ENCODE peak calls at places on chromosomes 11 and 22, in seven cellular contexts. One of them, this sample, is unnamed.

GRCh38 chr11:44427432-44427831 is 117.5 kb upstream of the ALX4 start:
- DNase-seq in PC-9: no peak
- DNase-seq in adrenal gland: no peak
- DNase-seq in H1: peak; percentile 88
- DNase-seq in colonic mucosa: peak; percentile 18
- DNase-seq in RWPE1: no peak
- DNase-seq in tibial artery: no peak
- DNase-seq in this sample: no peak

GRCh38 chr11:125519865-125520834 is 24.1 kb upstream of the FEZ1 start:
- DNase-seq in PC-9: no peak
- DNase-seq in tibial artery: no peak
- DNase-seq in colonic mucosa: no peak
- DNase-seq in RWPE1: no peak
- DNase-seq in H1: no peak
- DNase-seq in adrenal gland: no peak
- DNase-seq in this sample: no peak

GRCh38 chr11:78336877-78337553 is 80.6 kb downstream of the GAB2 start:
- DNase-seq in RWPE1: no peak
- DNase-seq in H1: no peak
- DNase-seq in PC-9: no peak
- DNase-seq in tibial artery: no peak
- DNase-seq in colonic mucosa: no peak
- DNase-seq in adrenal gland: no peak
- DNase-seq in this sample: no peak

GRCh38 chr11:86743223-86744118 is 56.9 kb upstream of the PRSS23 start:
- DNase-seq in PC-9: peak; percentile 100
- DNase-seq in RWPE1: peak; percentile 91
- DNase-seq in H1: no peak
- DNase-seq in tibial artery: peak; percentile 80
- DNase-seq in colonic mucosa: peak; percentile 27
- DNase-seq in adrenal gland: peak; percentile 87
- DNase-seq in this sample: no peak

GRCh38 chr11:94141511-94142307 is 13.1 kb downstream of the PANX1 start:
- DNase-seq in RWPE1: no peak
- DNase-seq in PC-9: no peak
- DNase-seq in adrenal gland: no peak
- DNase-seq in colonic mucosa: no peak
- DNase-seq in tibial artery: no peak
- DNase-seq in H1: no peak
- DNase-seq in this sample: no peak

GRCh38 chr11:36196476-36197099 is 92.6 kb downstream of the COMMD9 start:
- DNase-seq in H1: no peak
- DNase-seq in PC-9: no peak
- DNase-seq in RWPE1: no peak
- DNase-seq in adrenal gland: no peak
- DNase-seq in tibial artery: no peak
- DNase-seq in colonic mucosa: no peak
- DNase-seq in this sample: no peak

GRCh38 chr11:73416711-73417265 is 40.6 kb downstream of the RELT start:
- DNase-seq in tibial artery: no peak
- DNase-seq in PC-9: no peak
- DNase-seq in adrenal gland: no peak
- DNase-seq in RWPE1: no peak
- DNase-seq in H1: no peak
- DNase-seq in colonic mucosa: no peak
- DNase-seq in this sample: no peak

GRCh38 chr11:27020736-27021135 is 19.9 kb upstream of the BBOX1 start:
- DNase-seq in PC-9: no peak
- DNase-seq in colonic mucosa: no peak
- DNase-seq in H1: no peak
- DNase-seq in tibial artery: no peak
- DNase-seq in RWPE1: no peak
- DNase-seq in adrenal gland: no peak
- DNase-seq in this sample: no peak

GRCh38 chr11:73818838-73819237 is 31.2 kb downstream of the MRPL48 start:
- DNase-seq in adrenal gland: no peak
- DNase-seq in H1: no peak
- DNase-seq in tibial artery: no peak
- DNase-seq in colonic mucosa: no peak
- DNase-seq in PC-9: no peak
- DNase-seq in RWPE1: no peak
- DNase-seq in this sample: no peak

GRCh38 chr11:19979519-19979845 is 180.8 kb downstream of the DBX1 start:
- DNase-seq in colonic mucosa: no peak
- DNase-seq in RWPE1: no peak
- DNase-seq in tibial artery: no peak
- DNase-seq in H1: no peak
- DNase-seq in PC-9: no peak
- DNase-seq in adrenal gland: no peak
- DNase-seq in this sample: no peak

GRCh38 chr11:65329944-65330403 is 3.7 kb upstream of the DPF2 start:
- DNase-seq in tibial artery: peak; percentile 91
- DNase-seq in colonic mucosa: peak; percentile 96
- DNase-seq in RWPE1: peak; percentile 61
- DNase-seq in H1: peak; percentile 91
- DNase-seq in PC-9: peak; percentile 75
- DNase-seq in adrenal gland: peak; percentile 89
- DNase-seq in this sample: peak; percentile 91
- TF ChIP-seq CTCF in tibial artery: peak; percentile 79
- TF ChIP-seq CTCF in colonic mucosa: peak; percentile 76
- TF ChIP-seq CTCF in RWPE1: peak; percentile 79
- TF ChIP-seq CTCF in H1: peak; percentile 79
- TF ChIP-seq CTCF in PC-9: peak; percentile 94
- TF ChIP-seq CTCF in adrenal gland: peak; percentile 70
- TF ChIP-seq CTCF in this sample: peak; percentile 85

GRCh38 chr22:26555478-26555877 is 34.5 kb downstream of the TPST2 start:
- DNase-seq in RWPE1: no peak
- DNase-seq in PC-9: no peak
- DNase-seq in adrenal gland: peak; percentile 45
- DNase-seq in H1: no peak
- DNase-seq in colonic mucosa: no peak
- DNase-seq in tibial artery: no peak
- DNase-seq in this sample: peak; percentile 36

GRCh38 chr22:26554956-26555355 is 35.0 kb downstream of the TPST2 start:
- DNase-seq in H1: no peak
- DNase-seq in adrenal gland: no peak
- DNase-seq in PC-9: no peak
- DNase-seq in RWPE1: no peak
- DNase-seq in colonic mucosa: no peak
- DNase-seq in tibial artery: no peak
- DNase-seq in this sample: no peak

GRCh38 chr22:26558246-26558895 is 31.6 kb downstream of the TPST2 start:
- DNase-seq in PC-9: no peak
- DNase-seq in colonic mucosa: no peak
- DNase-seq in RWPE1: no peak
- DNase-seq in H1: no peak
- DNase-seq in tibial artery: no peak
- DNase-seq in adrenal gland: peak; percentile 36
- DNase-seq in this sample: no peak

GRCh38 chr22:26559961-26560575 is 29.9 kb downstream of the TPST2 start:
- DNase-seq in adrenal gland: no peak
- DNase-seq in colonic mucosa: no peak
- DNase-seq in H1: no peak
- DNase-seq in PC-9: no peak
- DNase-seq in tibial artery: no peak
- DNase-seq in RWPE1: no peak
- DNase-seq in this sample: no peak

GRCh38 chr22:26556904-26557303 is 33.0 kb downstream of the TPST2 start:
- DNase-seq in PC-9: no peak
- DNase-seq in adrenal gland: peak; percentile 46
- DNase-seq in colonic mucosa: no peak
- DNase-seq in H1: no peak
- DNase-seq in RWPE1: no peak
- DNase-seq in tibial artery: no peak
- DNase-seq in this sample: no peak
- H3K27ac ChIP-seq in PC-9: no peak overlapping the region
- H3K27ac ChIP-seq in adrenal gland: peak overlapping the region; percentile 41
- H3K27ac ChIP-seq in colonic mucosa: no peak overlapping the region
- H3K27ac ChIP-seq in H1: no peak overlapping the region
- H3K27ac ChIP-seq in RWPE1: no peak overlapping the region
- H3K27ac ChIP-seq in tibial artery: no peak overlapping the region
- H3K27ac ChIP-seq in this sample: no peak overlapping the region

DNA sequence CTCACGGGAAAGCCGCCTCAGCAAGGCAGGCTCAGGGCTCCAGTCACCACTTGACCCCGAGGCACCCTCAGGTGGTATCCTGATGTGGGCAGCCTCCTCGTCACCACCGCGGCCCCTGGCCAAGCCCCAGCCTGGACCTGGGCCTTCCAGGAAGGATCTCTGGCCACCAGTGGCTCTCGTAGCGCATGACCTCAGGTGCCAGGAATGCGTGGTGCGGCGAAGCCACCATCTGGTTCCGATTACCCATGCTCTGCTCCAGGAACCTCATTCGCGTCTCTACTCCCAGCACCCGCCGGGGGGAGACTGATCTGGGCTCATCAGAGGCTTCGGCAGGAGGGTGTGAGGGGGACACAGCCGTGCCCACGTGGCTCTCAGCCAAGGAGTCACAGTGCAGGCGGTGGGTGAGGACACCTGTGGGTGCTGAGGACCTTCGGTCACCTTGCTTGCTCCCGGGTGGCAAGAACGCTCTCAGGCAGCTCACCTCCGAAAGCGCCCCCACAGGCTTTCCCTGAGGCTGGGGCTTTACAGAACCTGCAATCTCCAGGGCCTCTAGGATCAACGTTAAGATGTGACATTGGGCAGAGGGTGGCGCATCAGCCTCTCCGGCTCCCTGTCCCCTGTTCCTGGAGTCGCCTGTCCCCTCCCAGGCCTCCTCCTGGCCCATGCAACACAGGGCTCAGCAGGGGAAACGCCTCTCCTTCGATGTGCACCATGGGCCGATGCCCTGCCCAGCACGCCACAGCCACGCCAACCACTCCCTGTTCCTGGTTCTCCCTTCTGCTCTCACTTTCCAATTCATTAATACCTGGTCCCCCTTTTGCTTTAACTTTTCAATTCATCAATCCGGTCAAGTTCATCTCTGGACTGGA is 39.0 kb downstream of the TBX1 start:
- DNase-seq in tibial artery: peak; percentile 54
- DNase-seq in H1: no peak
- DNase-seq in RWPE1: no peak
- DNase-seq in colonic mucosa: no peak
- DNase-seq in PC-9: no peak
- DNase-seq in adrenal gland: no peak
- DNase-seq in this sample: peak; percentile 30
- TF ChIP-seq CTCF in tibial artery: no peak
- TF ChIP-seq CTCF in H1: no peak
- TF ChIP-seq CTCF in RWPE1: no peak
- TF ChIP-seq CTCF in colonic mucosa: no peak
- TF ChIP-seq CTCF in PC-9: no peak
- TF ChIP-seq CTCF in adrenal gland: no peak
- TF ChIP-seq CTCF in this sample: no peak

DNA sequence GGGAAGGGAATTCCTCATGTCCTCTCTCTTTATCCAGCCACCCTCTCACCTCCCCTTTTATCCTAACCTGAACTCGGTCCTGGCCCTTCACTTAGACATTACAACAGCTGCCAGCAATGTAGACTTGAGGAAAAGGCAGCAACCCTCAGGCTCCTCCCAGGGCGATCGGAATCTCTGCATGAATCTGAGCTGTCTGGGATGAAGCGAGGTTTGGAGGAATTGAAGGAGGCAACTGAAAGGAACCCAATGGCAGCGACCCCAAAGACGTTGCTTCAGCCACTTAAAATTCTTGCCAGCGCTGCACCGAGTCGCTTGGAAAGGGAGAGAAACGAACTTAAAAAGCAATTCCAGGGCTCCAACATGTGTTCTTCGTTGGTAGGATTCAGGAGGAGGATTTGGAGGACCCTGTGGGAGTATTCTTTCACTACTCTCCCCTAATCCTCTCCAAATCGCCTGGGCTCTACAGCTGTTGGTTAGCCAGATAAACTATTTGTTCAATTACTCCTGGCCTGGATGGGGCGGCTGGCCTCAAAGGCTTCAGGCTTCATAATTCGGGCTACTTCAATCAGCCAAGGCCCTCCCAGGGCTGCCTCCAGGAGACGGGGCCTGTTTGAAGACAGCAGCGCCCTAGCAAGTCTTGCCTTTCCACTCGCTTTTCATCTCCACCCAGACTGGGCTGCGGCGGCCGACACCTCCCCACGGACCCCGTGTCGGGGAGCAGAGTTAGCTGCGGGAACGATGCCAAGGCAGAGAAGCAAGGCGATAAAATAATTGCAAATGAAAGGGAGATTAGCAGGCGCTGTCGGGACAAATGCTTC is 72.4 kb upstream of the TMEM45B start:
- DNase-seq in H1: no peak
- DNase-seq in PC-9: no peak
- DNase-seq in RWPE1: no peak
- DNase-seq in adrenal gland: no peak
- DNase-seq in colonic mucosa: no peak
- DNase-seq in tibial artery: no peak
- DNase-seq in this sample: no peak
- H3K27ac ChIP-seq in H1: no peak overlapping the region
- H3K27ac ChIP-seq in PC-9: no peak overlapping the region
- H3K27ac ChIP-seq in RWPE1: no peak overlapping the region
- H3K27ac ChIP-seq in adrenal gland: no peak overlapping the region
- H3K27ac ChIP-seq in colonic mucosa: no peak overlapping the region
- H3K27ac ChIP-seq in tibial artery: no peak overlapping the region
- H3K27ac ChIP-seq in this sample: no peak overlapping the region

GRCh38 chr11:116605543-116605942 is 167.2 kb downstream of the BUD13 start:
- DNase-seq in adrenal gland: peak; percentile 21
- DNase-seq in H1: peak; percentile 96
- DNase-seq in colonic mucosa: peak; percentile 46
- DNase-seq in RWPE1: peak; percentile 47
- DNase-seq in PC-9: peak; percentile 49
- DNase-seq in tibial artery: no peak
- DNase-seq in this sample: no peak
- TF ChIP-seq CTCF in adrenal gland: peak; percentile 9
- TF ChIP-seq CTCF in H1: peak; percentile 93
- TF ChIP-seq CTCF in colonic mucosa: no peak
- TF ChIP-seq CTCF in RWPE1: no peak
- TF ChIP-seq CTCF in PC-9: peak; percentile 60
- TF ChIP-seq CTCF in tibial artery: no peak
- TF ChIP-seq CTCF in this sample: peak; percentile 16

GRCh38 chr11:62542750-62543567 is 3.6 kb downstream of the AHNAK start:
- DNase-seq in RWPE1: peak; percentile 67
- DNase-seq in adrenal gland: peak; percentile 72
- DNase-seq in tibial artery: peak; percentile 73
- DNase-seq in H1: peak; percentile 96
- DNase-seq in colonic mucosa: peak; percentile 91
- DNase-seq in PC-9: peak; percentile 76
- DNase-seq in this sample: peak; percentile 88
- H3K27ac ChIP-seq in RWPE1: peak overlapping the region; percentile 100
- H3K27ac ChIP-seq in adrenal gland: peak overlapping the region; percentile 96
- H3K27ac ChIP-seq in tibial artery: peak overlapping the region; percentile 98
- H3K27ac ChIP-seq in H1: no peak overlapping the region
- H3K27ac ChIP-seq in colonic mucosa: peak overlapping the region; percentile 96
- H3K27ac ChIP-seq in PC-9: peak overlapping the region; percentile 72
- H3K27ac ChIP-seq in this sample: peak overlapping the region; percentile 100

This sample was measured in heart right ventricle.